ENCODE peak calls at places on chromosomes 12 and 14, in seven cellular contexts. C is osteoblast, G is uterus, F is suprapubic skin, V is tibial artery, A is PC-3, W is body of pancreas. H is an unnamed sample.

GRCh38 chr14:66541627-66542026 is 33.7 kb downstream of the GPHN start:
- DNase-seq in G (no peak), W (no peak), F (no peak), C (no peak), A (no peak), V (no peak), H (no peak)

GRCh38 chr14:87217023-87217422 is 776.0 kb downstream of the GALC start:
- DNase-seq in A (no peak), F (no peak), W (no peak), V (no peak), G (no peak), C (no peak), H (no peak)

GRCh38 chr14:60736494-60736893 is 1.9 kb downstream of the MNAT1 start:
- DNase-seq in A (peak; percentile 92), G (no peak), W (no peak), F (no peak), C (no peak), V (no peak), H (no peak)

GRCh38 chr12:29610473-29611174 is 113.1 kb upstream of the OVCH1 start:
- DNase-seq in W (no peak), V (no peak), C (peak; percentile 80), G (no peak), F (no peak), A (peak; percentile 22), H (no peak)

GRCh38 chr12:64412458-64412857 is 8.3 kb downstream of the XPOT start:
- DNase-seq in C (no peak), V (no peak), F (no peak), G (no peak), W (no peak), A (no peak), H (no peak)

GRCh38 chr14:61524211-61524806 is 171.0 kb upstream of the HIF1A start:
- DNase-seq in V (no peak), A (peak; percentile 95), G (no peak), C (peak; percentile 43), W (peak; percentile 60), F (no peak), H (no peak)

GRCh38 chr14:85308531-85309300 is 221.2 kb upstream of the FLRT2 start:
- DNase-seq in G (no peak), V (no peak), W (no peak), A (no peak), C (no peak), F (no peak), H (no peak)

GRCh38 chr12:61536117-61536516 is 724.1 kb upstream of the USP15 start:
- DNase-seq in G (no peak), W (no peak), C (no peak), V (no peak), F (no peak), A (no peak), H (no peak)

GRCh38 chr14:104596451-104596918 is 8.1 kb downstream of the TMEM179 start:
- DNase-seq in F (no peak), W (no peak), G (no peak), A (no peak), C (peak; percentile 78), V (no peak), H (no peak)

GRCh38 chr14:59425322-59425945 is 39.7 kb downstream of the GPR135 start:
- DNase-seq in W (no peak), C (peak; percentile 23), F (no peak), A (peak; percentile 41), G (no peak), V (no peak), H (no peak)

GRCh38 chr12:53048780-53049401 is 974 bp upstream of the TNS2 start:
- DNase-seq in G (peak; percentile 82), F (no peak), A (no peak), W (peak; percentile 79), C (peak; percentile 93), V (peak; percentile 92), H (peak; percentile 88)
- H3K4me1 ChIP-seq in G (no peaks in the 10 kb centered on the region), F (peaks cover 83% of the 10 kb centered on the region), A (peaks cover 73% of the 10 kb centered on the region), W (peaks cover 92% of the 10 kb centered on the region), C (peaks cover 75% of the 10 kb centered on the region), V (peaks cover 85% of the 10 kb centered on the region), H (peaks cover 78% of the 10 kb centered on the region)

DNA sequence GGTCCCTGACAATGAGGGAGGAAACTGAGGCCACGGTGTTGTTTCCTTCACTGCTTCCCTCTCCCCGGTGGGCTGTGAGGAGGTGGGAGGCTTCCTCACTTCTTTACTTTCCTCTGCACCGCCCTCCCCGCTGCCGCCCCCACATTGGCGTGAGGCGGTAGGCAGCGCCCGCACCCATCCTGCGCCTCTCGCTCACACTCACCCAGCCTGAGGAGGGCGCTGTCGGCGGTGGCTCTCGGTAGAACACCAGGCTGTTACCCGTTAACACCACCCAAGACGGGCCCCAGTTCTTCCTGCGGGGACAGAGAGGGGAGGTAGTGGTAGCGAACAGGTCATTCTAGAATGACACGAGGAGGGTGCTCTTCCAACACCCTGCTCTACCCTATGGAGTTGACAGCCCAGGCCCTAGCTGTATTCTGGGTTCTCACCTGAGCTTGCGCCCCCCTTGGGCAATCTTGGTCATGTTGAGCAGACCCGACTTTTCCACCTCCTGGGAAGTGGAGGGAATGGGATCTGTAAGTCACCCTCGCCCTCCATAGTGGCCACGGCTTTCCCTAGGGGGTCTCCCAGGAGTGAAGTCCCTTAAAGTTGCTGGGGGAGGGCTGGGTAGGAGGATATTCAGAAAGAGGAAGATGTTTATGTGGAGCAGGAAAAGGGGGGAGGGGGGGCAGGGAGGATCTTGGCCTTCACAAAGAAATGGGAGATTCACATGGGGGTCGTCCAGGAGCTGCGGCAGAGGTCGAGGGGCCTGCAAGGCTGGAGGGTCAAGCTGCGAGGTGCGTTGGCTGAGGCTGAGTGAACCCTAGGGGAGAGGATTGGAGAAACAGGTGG is 3.3 kb downstream of the ARHGAP9 start:
- DNase-seq in G (no peak), V (no peak), A (no peak), C (peak; percentile 76), F (no peak), W (no peak), H (no peak)
- H3K27me3 ChIP-seq in G (peaks cover 20% of the 10 kb centered on the region), V (no peaks in the 10 kb centered on the region), A (peaks cover 55% of the 10 kb centered on the region), C (peaks cover 85% of the 10 kb centered on the region), F (peaks cover 40% of the 10 kb centered on the region), W (no peaks in the 10 kb centered on the region), H (peaks cover 63% of the 10 kb centered on the region)

GRCh38 chr12:28497889-28498411 is 307.7 kb downstream of the CCDC91 start:
- DNase-seq in V (no peak), W (no peak), G (no peak), C (peak; percentile 4), F (no peak), A (peak; percentile 93), H (no peak)
- H3K27ac ChIP-seq in V (no peak overlapping the region), W (no peak overlapping the region), G (no peak overlapping the region), C (peak overlapping the region; percentile 33), F (no peak overlapping the region), A (peak overlapping the region; percentile 63), H (no peak overlapping the region)

DNA sequence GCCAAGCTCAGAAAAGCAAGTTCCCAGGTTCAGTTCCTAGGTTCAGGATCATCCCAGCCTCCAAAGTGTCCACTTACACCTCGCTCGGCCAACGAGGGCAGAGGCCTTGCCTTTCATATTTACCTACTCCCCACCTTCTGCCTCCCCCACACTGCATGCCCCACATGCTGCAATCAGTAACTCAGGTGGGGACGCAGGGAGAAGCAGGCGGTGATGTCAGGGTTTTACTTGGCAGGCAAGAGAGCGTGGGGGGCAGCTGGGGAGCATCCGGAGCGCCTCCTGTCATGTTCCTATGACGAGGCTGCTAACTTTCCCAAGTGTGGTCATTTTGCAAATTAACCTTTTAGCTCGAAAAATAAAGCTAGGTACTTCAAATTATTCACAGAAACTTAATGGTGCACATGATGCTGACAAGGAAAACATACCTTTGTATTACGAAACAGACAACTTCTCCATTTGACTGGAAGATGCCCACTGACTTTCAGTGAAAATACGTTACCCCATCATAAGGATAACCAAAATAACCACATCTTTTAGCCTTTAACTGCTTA is 53.8 kb downstream of the SETD3 start:
- DNase-seq in W (no peak), F (no peak), C (no peak), G (no peak), A (no peak), V (no peak), H (no peak)
- H3K4me1 ChIP-seq in W (peaks cover 29% of the 10 kb centered on the region), F (peaks cover 10% of the 10 kb centered on the region), C (peaks cover 8% of the 10 kb centered on the region), G (no peaks in the 10 kb centered on the region), A (no peaks in the 10 kb centered on the region), V (no peaks in the 10 kb centered on the region), H (peaks cover 5% of the 10 kb centered on the region)

DNA sequence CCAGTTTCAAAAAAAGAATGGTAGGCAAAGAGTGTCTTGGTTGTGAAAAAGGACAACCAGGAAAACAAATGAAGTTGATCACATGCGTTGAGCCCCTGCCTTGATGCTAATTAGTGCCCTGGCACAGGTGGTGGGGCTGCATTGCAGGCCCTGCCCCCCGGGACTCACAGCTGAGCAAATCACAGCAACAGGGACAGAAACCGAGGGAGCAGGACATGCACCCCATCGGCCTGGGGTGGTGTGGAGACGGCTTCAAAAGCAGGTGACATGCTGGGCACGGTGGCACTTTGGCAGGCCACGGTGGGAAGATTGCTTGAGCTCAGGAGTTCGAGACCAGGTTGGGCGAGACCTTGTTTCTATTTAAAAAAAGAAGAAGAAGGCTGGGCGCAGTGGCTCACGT is 1.1 kb upstream of the PAPLN start:
- DNase-seq in F (no peak), W (no peak), V (no peak), G (no peak), A (no peak), C (peak; percentile 70), H (no peak)
- H3K27me3 ChIP-seq in F (peaks cover 7% of the 10 kb centered on the region), W (no peaks in the 10 kb centered on the region), V (no peaks in the 10 kb centered on the region), G (no peaks in the 10 kb centered on the region), A (peaks cover 56% of the 10 kb centered on the region), C (peaks cover 75% of the 10 kb centered on the region), H (peaks cover 46% of the 10 kb centered on the region)

GRCh38 chr14:72839753-72840390 is 54.0 kb downstream of the DPF3 start:
- DNase-seq in V (no peak), C (no peak), F (no peak), A (no peak), G (no peak), W (no peak), H (no peak)

GRCh38 chr14:72830356-72830755 is 63.5 kb downstream of the DPF3 start:
- DNase-seq in W (no peak), C (no peak), F (no peak), V (no peak), G (no peak), A (no peak), H (no peak)

GRCh38 chr14:72830786-72831583 is 62.9 kb downstream of the DPF3 start:
- DNase-seq in G (no peak), W (no peak), F (no peak), C (no peak), A (no peak), V (no peak), H (no peak)

GRCh38 chr14:72839351-72839750 is 54.5 kb downstream of the DPF3 start:
- DNase-seq in F (no peak), C (no peak), A (no peak), V (no peak), G (no peak), W (no peak), H (no peak)

GRCh38 chr14:72836085-72836484 is 57.8 kb downstream of the DPF3 start:
- DNase-seq in C (no peak), F (no peak), G (no peak), W (no peak), A (no peak), V (no peak), H (no peak)
- H3K27ac ChIP-seq in C (no peak overlapping the region), F (no peak overlapping the region), G (no peak overlapping the region), W (no peak overlapping the region), A (no peak overlapping the region), V (no peak overlapping the region), H (no peak overlapping the region)

GRCh38 chr14:106665814-106666213 is 1139.4 kb downstream of the TMEM121 start:
- DNase-seq in C (no peak), V (no peak), A (no peak), F (no peak), W (no peak), G (no peak), H (no peak)

GRCh38 chr14:106666341-106666740 is 1140.0 kb downstream of the TMEM121 start:
- DNase-seq in A (no peak), V (no peak), C (no peak), F (no peak), G (no peak), W (no peak), H (no peak)

GRCh38 chr14:106670006-106670405 is 1143.6 kb downstream of the TMEM121 start:
- DNase-seq in F (no peak), V (no peak), W (no peak), G (no peak), C (no peak), A (no peak), H (no peak)
- H3K4me1 ChIP-seq in F (no peaks in the 10 kb centered on the region), V (no peaks in the 10 kb centered on the region), W (no peaks in the 10 kb centered on the region), G (no peaks in the 10 kb centered on the region), C (no peaks in the 10 kb centered on the region), A (no peaks in the 10 kb centered on the region), H (no peaks in the 10 kb centered on the region)

H was measured in heart left ventricle.